ENCODE peak calls at places on chromosomes 2 and 18, in ten cellular contexts. B, W, I, A, N, Y, T, G, X and Z are unnamed samples.

GRCh38 chr2:178271629-178272333 is 77.5 kb downstream of the OSBPL6 start:
- DNase-seq in B (no peak), W (no peak), I (no peak), A (peak), N (no peak), Y (peak), T (no peak), G (peak), X (no peak), Z (no peak)

GRCh38 chr18:25245299-25245698 is 106.7 kb downstream of the ZNF521 start:
- DNase-seq in B (no peak), W (no peak), I (no peak), A (no peak), N (no peak), Y (no peak), T (no peak), G (no peak), X (no peak), Z (no peak)

GRCh38 chr2:203002054-203002821 is 12.4 kb upstream of the NBEAL1 start:
- DNase-seq in B (peak), W (peak), I (no peak), A (no peak), N (no peak), Y (no peak), T (no peak), G (no peak), X (no peak), Z (no peak)

GRCh38 chr2:95158891-95159619 is 593 bp downstream of the ZNF514 start:
- DNase-seq in B (peak), W (peak), I (peak), A (peak), N (peak), Y (no peak), T (peak), G (peak), X (no peak), Z (no peak)

GRCh38 chr2:208379192-208379591 is 27.4 kb upstream of the PTH2R start:
- DNase-seq in B (no peak), W (no peak), I (no peak), A (no peak), N (no peak), Y (no peak), T (no peak), G (no peak), X (no peak), Z (no peak)

GRCh38 chr18:7946724-7947377 is 379.7 kb downstream of the PTPRM start:
- DNase-seq in B (no peak), W (peak), I (no peak), A (peak), N (no peak), Y (peak), T (peak), G (peak), X (no peak), Z (no peak)

GRCh38 chr2:24926602-24927252 is 6.7 kb upstream of the ADCY3 start:
- DNase-seq in B (peak), W (no peak), I (peak), A (peak), N (peak), Y (peak), T (no peak), G (peak), X (no peak), Z (no peak)

GRCh38 chr2:37526323-37526722 is 145.1 kb downstream of the CDC42EP3 start:
- DNase-seq in B (no peak), W (no peak), I (no peak), A (peak), N (no peak), Y (no peak), T (peak), G (no peak), X (no peak), Z (no peak)

GRCh38 chr18:76394780-76395476 is 100.1 kb downstream of the ZNF516 start:
- DNase-seq in B (peak), W (no peak), I (no peak), A (peak), N (no peak), Y (no peak), T (peak), G (no peak), X (no peak), Z (no peak)

GRCh38 chr2:118738524-118739308 is 108.7 kb downstream of the EN1 start:
- DNase-seq in B (peak), W (peak), I (no peak), A (peak), N (no peak), Y (peak), T (peak), G (peak), X (no peak), Z (no peak)

GRCh38 chr2:23291274-23291673 is 93.7 kb upstream of the KLHL29 start:
- DNase-seq in B (no peak), W (no peak), I (no peak), A (no peak), N (no peak), Y (no peak), T (no peak), G (no peak), X (no peak), Z (no peak)

GRCh38 chr2:39871291-39871761 is 92.3 kb upstream of the THUMPD2 start:
- DNase-seq in B (peak), W (peak), I (no peak), A (peak), N (no peak), Y (no peak), T (peak), G (peak), X (no peak), Z (no peak)

GRCh38 chr2:96815326-96816126 is 542 bp upstream of the CNNM3 start:
- DNase-seq in B (peak), W (peak), I (no peak), A (peak), N (no peak), Y (no peak), T (peak), G (peak), X (no peak), Z (no peak)

GRCh38 chr2:77192811-77193289 is 329.3 kb downstream of the LRRTM4 start:
- DNase-seq in B (no peak), W (no peak), I (no peak), A (no peak), N (no peak), Y (no peak), T (no peak), G (no peak), X (no peak), Z (no peak)

GRCh38 chr2:147482111-147482510 is 362.7 kb upstream of the ACVR2A start:
- DNase-seq in B (no peak), W (no peak), I (no peak), A (no peak), N (no peak), Y (no peak), T (no peak), G (peak), X (no peak), Z (no peak)

GRCh38 chr2:16215892-16216554 is 275.7 kb downstream of the MYCN start:
- DNase-seq in B (no peak), W (no peak), I (no peak), A (no peak), N (no peak), Y (no peak), T (no peak), G (no peak), X (no peak), Z (no peak)

GRCh38 chr2:146004470-146004869 is 1484.6 kb upstream of the ZEB2 start:
- DNase-seq in B (no peak), W (no peak), I (no peak), A (peak), N (no peak), Y (no peak), T (peak), G (no peak), X (no peak), Z (no peak)

GRCh38 chr2:33395660-33396249 is 80.7 kb upstream of the RASGRP3 start:
- DNase-seq in B (peak), W (peak), I (peak), A (peak), N (peak), Y (peak), T (peak), G (peak), X (no peak), Z (peak)

GRCh38 chr18:41372266-41372665 is 582.8 kb upstream of the PIK3C3 start:
- DNase-seq in B (no peak), W (no peak), I (no peak), A (no peak), N (no peak), Y (no peak), T (peak), G (no peak), X (no peak), Z (no peak)